ENCODE peak calls at places on chromosomes 12 and 14, in five cellular contexts. H is H1, P is A549, K is heart left ventricle, E is ovary. I is an unnamed sample.

GRCh38 chr12:75086086-75087038 is 123.3 kb downstream of the KCNC2 start:
- DNase-seq in P (no peak), H (no peak), E (no peak), K (no peak), I (no peak)

GRCh38 chr12:91216871-91217270 is 34.3 kb upstream of the DCN start:
- DNase-seq in P (no peak), K (no peak), E (no peak), H (no peak), I (no peak)

GRCh38 chr14:57871487-57872080 is 5.7 kb upstream of the SLC35F4 start:
- DNase-seq in P (peak; percentile 43), H (peak; percentile 54), K (no peak), E (no peak), I (peak; percentile 21)

GRCh38 chr12:60281522-60281921 is 685.7 kb downstream of the SLC16A7 start:
- DNase-seq in H (no peak), E (no peak), P (no peak), K (no peak), I (no peak)

GRCh38 chr14:61754627-61755381 is 7.4 kb upstream of the SNAPC1 start:
- DNase-seq in H (no peak), E (no peak), P (no peak), K (no peak), I (no peak)

GRCh38 chr14:59481407-59482119 is 2.6 kb downstream of the L3HYPDH start:
- DNase-seq in P (peak; percentile 52), K (no peak), E (no peak), H (no peak), I (no peak)

GRCh38 chr12:28578833-28579252 is 388.6 kb downstream of the CCDC91 start:
- DNase-seq in H (no peak), E (no peak), P (no peak), K (no peak), I (no peak)

GRCh38 chr14:33699300-33699699 is 251.6 kb downstream of the EGLN3 start:
- DNase-seq in H (no peak), K (no peak), E (peak; percentile 37), P (no peak), I (no peak)

GRCh38 chr14:31529053-31529452 is 32.2 kb upstream of the NUBPL start:
- DNase-seq in H (no peak), E (no peak), K (no peak), P (no peak), I (no peak)

GRCh38 chr14:101761881-101762529 is 496 bp downstream of the PPP2R5C start:
- DNase-seq in H (no peak), E (peak; percentile 78), K (peak; percentile 79), P (no peak), I (peak; percentile 64)

GRCh38 chr12:14873440-14874185 is 12.0 kb downstream of the MGP start:
- DNase-seq in K (no peak), H (no peak), E (no peak), P (no peak), I (no peak)

GRCh38 chr14:76708028-76708427 is 53.2 kb upstream of the VASH1 start:
- DNase-seq in K (no peak), E (no peak), H (peak; percentile 8), P (no peak), I (no peak)

GRCh38 chr14:76706811-76707210 is 54.5 kb upstream of the VASH1 start:
- DNase-seq in K (no peak), P (no peak), H (peak; percentile 42), E (no peak), I (no peak)

GRCh38 chr14:76705214-76705613 is 56.1 kb upstream of the VASH1 start:
- DNase-seq in P (no peak), K (no peak), H (peak; percentile 11), E (no peak), I (peak; percentile 36)

GRCh38 chr14:76710093-76711010 is 50.9 kb upstream of the VASH1 start:
- DNase-seq in K (no peak), P (peak; percentile 50), E (no peak), H (peak; percentile 46), I (peak; percentile 26)

GRCh38 chr14:76708771-76709170 is 52.5 kb upstream of the VASH1 start:
- DNase-seq in K (no peak), P (no peak), E (no peak), H (peak; percentile 11), I (no peak)
- H3K27ac ChIP-seq in K (no peak overlapping the region), P (no peak overlapping the region), E (no peak overlapping the region), H (no peak overlapping the region), I (no peak overlapping the region)

GRCh38 chr14:105484069-105484996 is 2.4 kb upstream of the CRIP1 start:
- DNase-seq in K (no peak), E (no peak), P (peak; percentile 53), H (peak; percentile 42), I (no peak)
- H3K4me1 ChIP-seq in K (peaks cover 94% of the 10 kb centered on the region), E (peaks cover 15% of the 10 kb centered on the region), P (peaks cover 84% of the 10 kb centered on the region), H (peaks cover 40% of the 10 kb centered on the region), I (peaks cover 80% of the 10 kb centered on the region)

GRCh38 chr14:92039720-92040430 is at the start of gene TRIP11:
- DNase-seq in K (peak; percentile 96), E (peak; percentile 95), P (peak; percentile 93), H (peak; percentile 95), I (peak; percentile 97)
- TF ChIP-seq POLR2A in K (peak; percentile 56), E (no peak), P (peak; percentile 98), H (peak; percentile 83), I (peak; percentile 89)

GRCh38 chr12:33703221-33703620 is 263.6 kb upstream of the SYT10 start:
- DNase-seq in P (no peak), H (no peak), E (no peak), K (no peak), I (no peak)

GRCh38 chr12:33706927-33707326 is 267.3 kb upstream of the SYT10 start:
- DNase-seq in H (no peak), E (no peak), P (no peak), K (no peak), I (no peak)

GRCh38 chr12:33710548-33710947 is 270.9 kb upstream of the SYT10 start:
- DNase-seq in P (no peak), E (no peak), H (no peak), K (no peak), I (no peak)

GRCh38 chr12:33708935-33709334 is 269.3 kb upstream of the SYT10 start:
- DNase-seq in E (no peak), P (no peak), K (no peak), H (no peak), I (no peak)
- H3K27ac ChIP-seq in E (no peak overlapping the region), P (no peak overlapping the region), K (no peak overlapping the region), H (no peak overlapping the region), I (no peak overlapping the region)